ENCODE peak calls at places on chromosome 12, in five cellular contexts. R is CMK, J is fibroblast of the aortic adventitia, Y is astrocyte of the spinal cord, N is WTC11. K is an unnamed sample.

GRCh38 chr12:103673891-103674375 is 86.9 kb downstream of the STAB2 start:
- DNase-seq in R (no peak), J (no peak), Y (no peak), N (no peak), K (no peak)

GRCh38 chr12:98345308-98345876 is 170.0 kb upstream of the TMPO start:
- DNase-seq in R (peak; percentile 35), J (no peak), Y (no peak), N (no peak), K (peak; percentile 52)

GRCh38 chr12:12338528-12339168 is 11.4 kb downstream of the MANSC1 start:
- DNase-seq in R (no peak), J (peak; percentile 70), Y (peak; percentile 61), N (no peak), K (no peak)

GRCh38 chr12:52139579-52140062 is 52.2 kb downstream of the KRT80 start:
- DNase-seq in R (no peak), J (no peak), Y (no peak), N (peak; percentile 77), K (peak; percentile 82)

GRCh38 chr12:117498880-117499279 is 137.5 kb upstream of the NOS1 start:
- DNase-seq in R (no peak), J (no peak), Y (no peak), N (no peak), K (no peak)

GRCh38 chr12:117328556-117329100 is 32.8 kb downstream of the NOS1 start:
- DNase-seq in R (no peak), J (no peak), Y (no peak), N (no peak), K (no peak)

GRCh38 chr12:120988658-120989057 is 10.3 kb downstream of the HNF1A start:
- DNase-seq in R (no peak), J (no peak), Y (no peak), N (no peak), K (no peak)

GRCh38 chr12:66901136-66901932 is 222.5 kb upstream of the GRIP1 start:
- DNase-seq in R (no peak), J (no peak), Y (no peak), N (no peak), K (no peak)

GRCh38 chr12:27361372-27361771 is 28.7 kb downstream of the BMAL2 start:
- DNase-seq in R (no peak), J (peak; percentile 35), Y (peak; percentile 10), N (no peak), K (no peak)

GRCh38 chr12:76299536-76300296 is 48.5 kb downstream of the BBS10 start:
- DNase-seq in R (no peak), J (no peak), Y (no peak), N (no peak), K (peak; percentile 5)

GRCh38 chr12:57779736-57780135 is 2.9 kb upstream of the TSFM start:
- DNase-seq in R (no peak), J (no peak), Y (no peak), N (no peak), K (no peak)

GRCh38 chr12:125284945-125285344 is 219.7 kb downstream of the AACS start:
- DNase-seq in R (no peak), J (no peak), Y (no peak), N (no peak), K (no peak)

GRCh38 chr12:92951006-92951405 is 21.9 kb upstream of the EEA1 start:
- DNase-seq in R (no peak), J (no peak), Y (no peak), N (no peak), K (no peak)

GRCh38 chr12:71415336-71416231 is 24.0 kb upstream of the LGR5 start:
- DNase-seq in R (no peak), J (peak; percentile 74), Y (peak; percentile 54), N (no peak), K (peak; percentile 35)

GRCh38 chr12:96986883-96987523 is 79.9 kb downstream of the NEDD1 start:
- DNase-seq in R (no peak), J (peak; percentile 52), Y (peak; percentile 41), N (no peak), K (peak; percentile 37)

GRCh38 chr12:121789800-121790748 is 3.4 kb downstream of the RHOF start:
- DNase-seq in R (no peak), J (no peak), Y (no peak), N (no peak), K (no peak)

GRCh38 chr12:115088328-115088994 is 404.5 kb upstream of the TBX3 start:
- DNase-seq in R (no peak), J (no peak), Y (no peak), N (no peak), K (no peak)

GRCh38 chr12:99746538-99746937 is 99.0 kb downstream of the GARIN6 start:
- DNase-seq in R (no peak), J (no peak), Y (no peak), N (no peak), K (no peak)

GRCh38 chr12:125125271-125125670 is 60.0 kb downstream of the AACS start:
- DNase-seq in R (no peak), J (no peak), Y (no peak), N (no peak), K (no peak)

GRCh38 chr12:131130311-131130911 is 176.7 kb downstream of the ADGRD1 start:
- DNase-seq in R (no peak), J (no peak), Y (no peak), N (no peak), K (no peak)

GRCh38 chr12:130716918-130717306 is 813 bp upstream of the RIMBP2 start:
- DNase-seq in R (no peak), J (no peak), Y (no peak), N (no peak), K (no peak)

K was measured in ELF-1.